ENCODE peak calls at places on chromosomes 1 and 21, in nine cellular contexts. U, H, D, S, Q, O, I, L and M are unnamed samples.

GRCh38 chr1:119808972-119809550 is 2.2 kb downstream of the REG4 start:
- DNase-seq in O (peak; percentile 70), Q (peak; percentile 64), S (peak; percentile 83), U (peak; percentile 47), H (no peak), L (peak; percentile 74), D (peak; percentile 69), I (peak; percentile 78), M (peak; percentile 81)

GRCh38 chr21:42456457-42456856 is 39.6 kb downstream of the RSPH1 start:
- DNase-seq in Q (no peak), O (no peak), L (no peak), S (peak; percentile 10), D (no peak), U (no peak), I (peak; percentile 46), H (no peak), M (peak; percentile 46)

GRCh38 chr1:60984066-60984799 is 98.1 kb upstream of the NFIA start:
- DNase-seq in H (no peak), O (no peak), D (peak; percentile 8), Q (peak; percentile 65), I (peak; percentile 17), L (peak; percentile 81), S (no peak), U (no peak), M (no peak)

GRCh38 chr21:20968391-20968790 is 29.8 kb upstream of the NCAM2 start:
- DNase-seq in U (no peak), O (no peak), Q (no peak), I (no peak), D (no peak), H (no peak), L (no peak), S (no peak), M (no peak)

GRCh38 chr21:36613064-36613463 is 85.9 kb upstream of the SIM2 start:
- DNase-seq in D (peak; percentile 79), L (no peak), O (no peak), U (peak; percentile 24), I (peak; percentile 88), S (no peak), Q (no peak), H (no peak), M (no peak)

GRCh38 chr1:33147997-33148314 is 33.9 kb downstream of the TRIM62 start:
- DNase-seq in Q (no peak), H (no peak), S (peak; percentile 78), I (peak; percentile 45), O (no peak), U (no peak), L (no peak), D (peak; percentile 59), M (peak; percentile 13)

GRCh38 chr1:17207966-17208418 is 3.1 kb downstream of the PADI1 start:
- DNase-seq in I (peak; percentile 91), L (no peak), S (peak; percentile 65), D (peak; percentile 76), O (no peak), Q (no peak), U (no peak), H (no peak), M (peak; percentile 60)

GRCh38 chr1:931380-932177 is 7.9 kb downstream of the SAMD11 start:
- DNase-seq in Q (no peak), D (no peak), H (no peak), S (peak; percentile 57), I (no peak), O (no peak), L (no peak), U (no peak), M (no peak)

GRCh38 chr1:55062801-55063561 is 23.6 kb downstream of the PCSK9 start:
- DNase-seq in H (no peak), D (no peak), S (no peak), I (no peak), Q (no peak), U (no peak), O (no peak), L (no peak), M (no peak)

GRCh38 chr1:55243655-55244054 is 28.5 kb upstream of the USP24 start:
- DNase-seq in D (no peak), L (no peak), I (no peak), Q (no peak), O (no peak), H (no peak), U (no peak), S (no peak), M (no peak)

GRCh38 chr1:161772397-161772796 is 6.3 kb downstream of the ATF6 start:
- DNase-seq in Q (no peak), D (no peak), U (no peak), I (no peak), O (no peak), L (no peak), S (no peak), H (no peak), M (no peak)

GRCh38 chr1:5597171-5597864 is 394.9 kb downstream of the NPHP4 start:
- DNase-seq in S (peak; percentile 40), H (no peak), I (no peak), L (peak; percentile 57), U (no peak), Q (no peak), D (no peak), O (peak; percentile 26), M (no peak)

GRCh38 chr21:33289199-33289819 is 23.1 kb downstream of the IL10RB start:
- DNase-seq in L (no peak), I (no peak), H (no peak), O (no peak), S (no peak), U (no peak), Q (no peak), D (peak; percentile 47), M (no peak)

GRCh38 chr1:41955461-41956159 is 36.9 kb upstream of the HIVEP3 start:
- DNase-seq in H (peak; percentile 94), D (peak; percentile 86), L (no peak), O (no peak), S (no peak), U (peak; percentile 61), Q (no peak), I (peak; percentile 96), M (peak; percentile 80)

GRCh38 chr1:183264132-183264531 is 78.1 kb downstream of the LAMC2 start:
- DNase-seq in D (no peak), Q (no peak), H (no peak), U (no peak), O (no peak), I (no peak), S (peak; percentile 18), L (no peak), M (no peak)

GRCh38 chr1:1122981-1123480 is 7.1 kb upstream of the C1orf159 start:
- DNase-seq in H (no peak), O (no peak), U (no peak), I (peak; percentile 46), L (no peak), S (peak; percentile 56), D (no peak), Q (no peak), M (no peak)

GRCh38 chr1:187294421-187295201 is 465.9 kb downstream of the PLA2G4A start:
- DNase-seq in U (no peak), O (no peak), L (no peak), I (no peak), H (no peak), D (no peak), S (no peak), Q (no peak), M (no peak)

GRCh38 chr1:201224671-201225400 is 34.2 kb downstream of the IGFN1 start:
- DNase-seq in D (no peak), S (peak; percentile 17), U (no peak), L (peak; percentile 23), Q (no peak), O (no peak), H (no peak), I (no peak), M (no peak)

GRCh38 chr1:217542136-217542777 is 88.6 kb downstream of the GPATCH2 start:
- DNase-seq in U (no peak), I (no peak), L (no peak), H (no peak), O (no peak), D (no peak), Q (peak; percentile 18), S (no peak), M (no peak)

GRCh38 chr1:21956720-21957552 is 19.8 kb upstream of the HSPG2 start:
- DNase-seq in O (peak; percentile 82), U (no peak), L (peak; percentile 75), D (peak; percentile 47), S (peak; percentile 63), Q (peak; percentile 65), H (no peak), I (peak; percentile 88), M (no peak)
- TF ChIP-seq CTCF in O (no peak), U (no peak), L (no peak), D (no peak), S (no peak), Q (no peak), H (no peak), I (no peak), M (no peak)

GRCh38 chr1:84757301-84757700 is 67.0 kb upstream of the SSX2IP start:
- DNase-seq in I (peak; percentile 30), D (no peak), U (no peak), S (no peak), Q (no peak), H (no peak), O (no peak), L (no peak), M (no peak)
- TF ChIP-seq CTCF in I (peak; percentile 50), D (no peak), U (peak; percentile 31), S (peak; percentile 64), Q (no peak), H (no peak), O (no peak), L (peak; percentile 39), M (no peak)

DNA sequence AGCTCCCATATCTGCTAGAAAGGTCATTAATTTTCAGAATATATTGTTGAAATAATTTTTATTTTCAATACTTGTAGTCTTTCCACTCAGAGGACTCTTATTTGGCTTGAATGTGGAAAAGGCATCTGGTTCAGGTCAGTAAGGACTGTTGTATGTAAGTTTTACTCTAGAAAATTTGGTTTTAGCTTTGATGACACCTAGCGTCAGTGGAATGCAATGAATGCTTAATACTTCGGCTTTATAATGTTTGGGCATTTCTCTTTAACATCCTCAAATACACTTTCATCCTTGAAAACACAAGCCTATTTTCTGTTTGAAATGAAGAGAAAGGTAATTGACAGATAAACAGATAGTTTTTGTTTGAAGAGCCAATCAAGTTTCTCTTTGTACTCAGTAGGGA is 63.3 kb downstream of the LRRC40 start:
- DNase-seq in U (no peak), Q (no peak), H (no peak), D (peak; percentile 45), O (no peak), I (peak; percentile 43), S (no peak), L (no peak), M (no peak)
- TF ChIP-seq CTCF in U (peak; percentile 60), Q (no peak), H (peak; percentile 48), D (peak; percentile 43), O (no peak), I (peak; percentile 68), S (peak; percentile 62), L (peak; percentile 48), M (no peak)

DNA sequence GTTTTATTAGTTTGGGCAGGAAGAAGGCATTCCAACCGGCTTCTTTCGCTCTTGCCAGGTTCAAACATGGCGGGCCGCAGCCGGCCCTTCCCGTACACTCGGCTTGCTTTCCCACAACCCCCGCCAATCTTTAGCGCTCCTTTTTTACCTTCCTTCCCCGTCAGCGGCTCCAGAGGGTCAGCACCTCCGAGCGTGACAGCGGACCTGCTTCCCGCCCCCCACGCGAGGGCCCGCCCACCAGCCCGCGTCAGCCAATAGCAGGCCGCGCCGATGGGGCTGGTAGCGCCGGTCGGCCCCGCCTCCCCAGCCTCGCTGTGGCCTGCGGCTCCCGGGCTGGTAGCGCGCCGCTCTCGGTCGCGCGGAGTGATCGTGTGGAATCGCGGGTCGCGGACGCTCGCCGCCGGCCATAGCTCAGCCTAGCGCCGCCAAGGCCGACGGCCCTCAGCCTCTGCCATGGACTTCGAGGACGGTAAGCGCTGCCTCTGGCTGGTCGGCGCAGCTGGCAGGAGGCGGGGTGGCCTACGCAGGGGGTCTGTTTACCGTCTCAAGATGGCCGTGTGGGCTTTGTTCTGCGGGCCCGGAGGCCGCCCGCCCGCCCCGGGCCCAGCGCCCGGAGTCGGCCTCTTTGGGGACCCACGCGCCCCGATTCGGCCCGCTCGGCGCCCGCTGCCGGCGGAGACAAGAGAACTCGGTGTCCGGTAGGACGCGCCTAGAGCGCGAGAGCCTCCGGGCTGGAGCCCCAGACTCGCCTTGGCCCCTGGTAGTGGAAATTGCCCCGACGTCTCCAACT is at the start of gene ZNF326:
- DNase-seq in I (peak; percentile 97), H (peak; percentile 91), L (peak; percentile 93), D (peak; percentile 97), Q (peak; percentile 96), O (peak; percentile 97), S (peak; percentile 99), U (peak; percentile 93), M (peak; percentile 97)
- TF ChIP-seq CTCF in I (peak; percentile 21), H (no peak), L (no peak), D (no peak), Q (no peak), O (no peak), S (no peak), U (no peak), M (no peak)